ENCODE peak calls at places on chromosomes 5 and 9, in five cellular contexts. T is nephron progenitor cell, H is type B pancreatic cell, X is neural crest cell, M is mesothelial cell of epicardium. P is an unnamed sample.

GRCh38 chr9:134299883-134300282 is 26.4 kb upstream of the RXRA start:
- DNase-seq in T (peak; percentile 0), H (no peak), X (no peak), M (no peak), P (no peak)

GRCh38 chr5:173472164-173472563 is 143.9 kb upstream of the STC2 start:
- DNase-seq in T (no peak), H (no peak), X (no peak), M (no peak), P (no peak)

GRCh38 chr5:89584339-89584956 is 701.5 kb upstream of the MEF2C start:
- DNase-seq in T (no peak), H (no peak), X (no peak), M (no peak), P (no peak)

GRCh38 chr9:111597852-111598729 is 1.4 kb downstream of the PTGR1 start:
- DNase-seq in T (peak; percentile 58), H (no peak), X (peak; percentile 35), M (peak; percentile 40), P (peak; percentile 20)

GRCh38 chr9:130732131-130732530 is 38.6 kb downstream of the EXOSC2 start:
- DNase-seq in T (no peak), H (no peak), X (no peak), M (no peak), P (no peak)

GRCh38 chr9:98867109-98867433 is 59.6 kb downstream of the GALNT12 start:
- DNase-seq in T (no peak), H (no peak), X (no peak), M (no peak), P (no peak)

GRCh38 chr5:102545175-102545574 is 46.4 kb upstream of the SLCO6A1 start:
- DNase-seq in T (peak; percentile 52), H (no peak), X (no peak), M (no peak), P (no peak)

GRCh38 chr9:110258671-110259070 is 2.4 kb upstream of the TXN start:
- DNase-seq in T (no peak), H (no peak), X (no peak), M (no peak), P (no peak)

GRCh38 chr9:33285502-33285901 is 4.8 kb upstream of the NFX1 start:
- DNase-seq in T (no peak), H (no peak), X (no peak), M (no peak), P (no peak)

GRCh38 chr5:68932830-68933434 is 160.9 kb upstream of the SLC30A5 start:
- DNase-seq in T (peak; percentile 25), H (no peak), X (no peak), M (no peak), P (no peak)

GRCh38 chr5:134090482-134090881 is 24.0 kb upstream of the TCF7 start:
- DNase-seq in T (no peak), H (no peak), X (no peak), M (no peak), P (no peak)

GRCh38 chr9:114372971-114373591 is 14.7 kb downstream of the AKNA start:
- DNase-seq in T (no peak), H (no peak), X (no peak), M (no peak), P (peak; percentile 73)

GRCh38 chr9:131082774-131083512 is 13.4 kb upstream of the AIF1L start:
- DNase-seq in T (no peak), H (no peak), X (no peak), M (no peak), P (no peak)

GRCh38 chr5:164637931-164638521 is 1132.6 kb downstream of the MAT2B start:
- DNase-seq in T (no peak), H (no peak), X (no peak), M (no peak), P (no peak)

GRCh38 chr5:1103505-1104326 is 8.1 kb downstream of the SLC12A7 start:
- DNase-seq in T (no peak), H (no peak), X (no peak), M (no peak), P (no peak)

GRCh38 chr5:167770461-167770860 is 521.0 kb upstream of the WWC1 start:
- DNase-seq in T (no peak), H (no peak), X (no peak), M (no peak), P (no peak)

GRCh38 chr9:93126151-93126781 is 7.8 kb downstream of the NINJ1 start:
- DNase-seq in T (no peak), H (no peak), X (no peak), M (no peak), P (no peak)

GRCh38 chr9:133604214-133604613 is 5.0 kb downstream of the FAM163B start:
- DNase-seq in T (no peak), H (no peak), X (no peak), M (no peak), P (no peak)

GRCh38 chr5:68290260-68290674 is 74.7 kb downstream of the PIK3R1 start:
- DNase-seq in T (no peak), H (no peak), X (no peak), M (no peak), P (no peak)

GRCh38 chr5:2818936-2819335 is 67.5 kb upstream of the IRX2 start:
- DNase-seq in T (no peak), H (no peak), X (no peak), M (no peak), P (no peak)

GRCh38 chr9:35906923-35907699 is 1.1 kb downstream of the HRCT1 start:
- DNase-seq in T (no peak), H (no peak), X (no peak), M (no peak), P (no peak)

GRCh38 chr9:124074746-124075145 is 63.2 kb downstream of the LHX2 start:
- DNase-seq in T (no peak), H (no peak), X (no peak), M (no peak), P (no peak)

GRCh38 chr5:78621269-78621871 is 27.2 kb downstream of the LHFPL2 start:
- DNase-seq in T (no peak), H (peak; percentile 22), X (no peak), M (no peak), P (no peak)

GRCh38 chr9:112971415-112971814 is 40.6 kb downstream of the ZNF883 start:
- DNase-seq in T (peak; percentile 14), H (no peak), X (peak; percentile 4), M (no peak), P (no peak)

GRCh38 chr5:107294151-107294550 is 376.6 kb downstream of the EFNA5 start:
- DNase-seq in T (no peak), H (no peak), X (no peak), M (no peak), P (no peak)

GRCh38 chr9:91744114-91744513 is 205.9 kb downstream of the ROR2 start:
- DNase-seq in T (no peak), H (no peak), X (no peak), M (no peak), P (no peak)

GRCh38 chr9:137304383-137305059 is 2.5 kb upstream of the NRARP start:
- DNase-seq in T (peak; percentile 42), H (no peak), X (no peak), M (no peak), P (no peak)

GRCh38 chr9:137303893-137304382 is 1.9 kb upstream of the NRARP start:
- DNase-seq in T (no peak), H (no peak), X (no peak), M (no peak), P (no peak)

GRCh38 chr9:137306546-137307254 is 4.6 kb upstream of the NRARP start:
- DNase-seq in T (no peak), H (peak; percentile 71), X (no peak), M (no peak), P (no peak)

GRCh38 chr9:137305788-137306545 is 3.9 kb upstream of the NRARP start:
- DNase-seq in T (no peak), H (no peak), X (no peak), M (no peak), P (no peak)

DNA sequence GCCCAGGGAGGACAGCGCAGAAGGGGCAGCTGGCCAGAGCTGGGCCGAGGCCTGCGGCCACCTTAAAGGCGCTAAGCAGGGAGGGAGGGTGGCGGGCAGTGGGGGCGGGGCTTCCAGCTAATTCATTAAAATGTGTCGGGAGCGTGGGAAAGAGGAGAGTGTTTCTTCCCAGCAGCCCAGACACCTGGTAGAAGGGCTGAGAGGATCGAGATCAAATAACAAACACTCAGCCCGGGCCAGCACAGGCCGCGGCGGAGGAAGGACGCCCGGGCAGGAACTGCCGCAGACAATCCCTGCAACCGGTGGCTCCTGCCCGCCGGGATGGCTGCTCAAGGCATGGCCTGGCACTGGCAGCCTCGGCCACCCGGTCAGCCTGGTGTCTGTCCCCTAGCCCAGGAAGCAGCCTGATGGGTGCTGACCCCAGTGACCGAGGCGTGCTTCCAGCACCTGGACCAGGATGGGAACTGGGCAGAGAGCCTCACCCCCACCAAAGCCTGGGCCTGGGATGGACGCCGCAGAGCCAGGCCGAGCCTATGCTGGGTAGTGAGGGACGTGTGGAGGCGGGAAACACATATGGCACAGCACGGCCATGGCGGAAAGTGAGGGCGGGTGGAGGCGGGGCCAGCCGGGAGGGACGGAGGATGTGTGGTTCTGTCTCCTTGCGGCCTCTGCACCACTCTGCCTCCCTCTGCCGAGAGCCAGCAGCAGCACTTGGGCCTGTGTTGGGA is 3.2 kb upstream of the NRARP start:
- DNase-seq in T (peak; percentile 90), H (peak; percentile 68), X (no peak), M (no peak), P (peak; percentile 58)
- TF ChIP-seq CTCF in T (no peak), H (no peak), X (no peak), M (no peak), P (no peak)

DNA sequence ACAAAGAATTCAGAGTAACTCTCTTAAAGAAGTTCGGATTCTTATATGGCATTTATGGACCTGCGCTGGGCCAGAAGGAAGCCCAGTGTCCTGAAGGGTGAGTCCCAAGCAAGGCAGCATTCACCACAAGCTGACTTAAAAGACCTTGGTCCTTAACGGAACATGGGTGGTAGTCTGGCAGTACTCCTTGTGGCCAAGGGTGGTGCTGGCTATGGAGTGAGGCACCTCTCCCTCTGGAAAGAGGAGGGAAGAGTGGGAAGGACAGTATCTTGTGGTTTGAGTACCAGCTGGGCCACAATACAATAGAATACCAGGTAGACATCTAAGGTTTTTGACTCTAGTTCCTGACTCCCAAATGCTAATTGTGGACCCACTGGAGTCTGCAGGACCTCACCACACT is 425.7 kb upstream of the CYLC2 start:
- DNase-seq in T (no peak), H (no peak), X (no peak), M (no peak), P (no peak)
- TF ChIP-seq CTCF in T (no peak), H (no peak), X (no peak), M (no peak), P (no peak)

GRCh38 chr9:38371495-38371894 is 21.0 kb upstream of the ALDH1B1 start:
- DNase-seq in T (no peak), H (no peak), X (no peak), M (no peak), P (no peak)
- TF ChIP-seq CTCF in T (no peak), H (peak; percentile 39), X (no peak), M (no peak), P (no peak)

DNA sequence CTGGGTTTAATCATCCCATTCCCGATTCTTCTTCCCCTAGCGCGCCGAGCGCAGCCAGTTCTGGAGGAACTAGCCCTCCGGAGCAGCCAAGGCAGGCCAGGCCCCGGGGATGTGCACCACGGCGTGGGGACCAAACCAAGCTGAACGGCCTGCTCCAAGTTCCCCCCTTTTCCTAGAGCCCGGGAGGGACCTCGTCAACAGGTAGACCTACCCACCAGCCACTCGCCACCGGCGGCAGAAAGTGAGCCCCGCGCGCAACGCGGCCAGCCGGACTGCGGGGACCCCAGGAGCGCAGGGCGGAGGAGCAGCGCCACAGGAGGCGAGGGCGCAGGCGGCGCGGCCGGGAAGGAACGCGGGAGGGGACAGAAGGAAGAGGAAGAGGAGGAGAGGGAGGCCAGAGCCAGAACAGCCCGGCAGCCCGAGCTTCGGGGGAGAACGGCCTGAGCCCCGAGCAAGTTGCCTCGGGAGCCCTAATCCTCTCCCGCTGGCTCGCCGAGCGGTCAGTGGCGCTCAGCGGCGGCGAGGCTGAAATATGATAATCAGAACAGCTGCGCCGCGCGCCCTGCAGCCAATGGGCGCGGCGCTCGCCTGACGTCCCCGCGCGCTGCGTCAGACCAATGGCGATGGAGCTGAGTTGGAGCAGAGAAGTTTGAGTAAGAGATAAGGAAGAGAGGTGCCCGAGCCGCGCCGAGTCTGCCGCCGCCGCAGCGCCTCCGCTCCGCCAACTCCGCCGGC is at the start of gene ISL1:
- DNase-seq in T (peak; percentile 83), H (no peak), X (peak; percentile 71), M (peak; percentile 79), P (no peak)
- TF ChIP-seq CTCF in T (no peak), H (no peak), X (no peak), M (no peak), P (no peak)